ENCODE peak calls at places on chromosomes 6 and 20, in four cellular contexts. Y, D, K and R are unnamed samples.

GRCh38 chr20:44901972-44902371 is 7.9 kb upstream of the PABPC1L start:
- DNase-seq in Y (peak; percentile 42), D (no peak), K (no peak), R (no peak)

GRCh38 chr6:53986165-53986720 is 125.0 kb upstream of the MLIP start:
- DNase-seq in Y (peak; percentile 62), D (no peak), K (peak; percentile 60), R (peak; percentile 72)

GRCh38 chr6:90537723-90538407 is 49.0 kb downstream of the MAP3K7 start:
- DNase-seq in Y (peak; percentile 71), D (no peak), K (no peak), R (peak; percentile 57)

GRCh38 chr20:25865715-25866656 is 169.3 kb upstream of the ZNF337 start:
- DNase-seq in Y (peak; percentile 70), D (peak; percentile 91), K (peak; percentile 90), R (peak; percentile 68)

GRCh38 chr6:122651031-122651430 is 40.8 kb downstream of the PKIB start:
- DNase-seq in Y (no peak), D (no peak), K (no peak), R (peak; percentile 64)

GRCh38 chr6:21258665-21259064 is 334.9 kb upstream of the SOX4 start:
- DNase-seq in Y (no peak), D (no peak), K (no peak), R (no peak)

GRCh38 chr20:32893878-32894483 is 35.3 kb downstream of the EFCAB8 start:
- DNase-seq in Y (no peak), D (no peak), K (peak; percentile 75), R (peak; percentile 20)

GRCh38 chr6:43949451-43950110 is 177.7 kb downstream of the MRPL14 start:
- DNase-seq in Y (peak; percentile 65), D (no peak), K (no peak), R (no peak)

GRCh38 chr6:144148891-144149290 is 1.4 kb upstream of the STX11 start:
- DNase-seq in Y (peak; percentile 42), D (no peak), K (no peak), R (no peak)

GRCh38 chr6:116564921-116565872 is 6.1 kb upstream of the RWDD1 start:
- DNase-seq in Y (peak; percentile 34), D (peak; percentile 67), K (no peak), R (no peak)

GRCh38 chr6:142702501-142703460 is 242.2 kb downstream of the HIVEP2 start:
- DNase-seq in Y (no peak), D (peak; percentile 70), K (peak; percentile 17), R (no peak)

GRCh38 chr6:152293404-152293803 is 343.8 kb downstream of the SYNE1 start:
- DNase-seq in Y (no peak), D (no peak), K (no peak), R (no peak)

GRCh38 chr20:4813076-4813838 is 91.5 kb downstream of the PRND start:
- DNase-seq in Y (no peak), D (no peak), K (no peak), R (no peak)

DNA sequence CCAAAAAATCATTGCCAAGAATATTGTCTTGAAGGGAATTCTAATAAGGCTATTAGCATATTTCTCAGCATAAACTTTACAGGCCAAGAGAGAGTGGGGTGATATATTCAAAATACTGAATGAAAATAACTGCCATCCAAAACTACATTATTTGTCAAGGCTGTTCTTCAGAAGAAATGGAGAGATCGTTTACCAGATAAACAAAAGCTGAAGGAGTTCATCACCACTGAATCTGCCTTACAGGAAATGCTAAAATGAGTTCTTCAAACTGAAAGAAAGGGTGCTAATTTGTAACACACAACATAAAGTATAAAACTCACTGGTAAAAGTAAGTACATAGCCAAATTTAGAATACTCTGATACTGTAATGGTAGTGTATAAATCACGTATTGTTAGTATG is 517.0 kb downstream of the TENT5A start:
- DNase-seq in Y (no peak), D (no peak), K (no peak), R (no peak)
- H3K4me3 ChIP-seq in Y (no peak overlapping the region), D (no peak overlapping the region), K (no peak overlapping the region), R (no peak overlapping the region)

DNA sequence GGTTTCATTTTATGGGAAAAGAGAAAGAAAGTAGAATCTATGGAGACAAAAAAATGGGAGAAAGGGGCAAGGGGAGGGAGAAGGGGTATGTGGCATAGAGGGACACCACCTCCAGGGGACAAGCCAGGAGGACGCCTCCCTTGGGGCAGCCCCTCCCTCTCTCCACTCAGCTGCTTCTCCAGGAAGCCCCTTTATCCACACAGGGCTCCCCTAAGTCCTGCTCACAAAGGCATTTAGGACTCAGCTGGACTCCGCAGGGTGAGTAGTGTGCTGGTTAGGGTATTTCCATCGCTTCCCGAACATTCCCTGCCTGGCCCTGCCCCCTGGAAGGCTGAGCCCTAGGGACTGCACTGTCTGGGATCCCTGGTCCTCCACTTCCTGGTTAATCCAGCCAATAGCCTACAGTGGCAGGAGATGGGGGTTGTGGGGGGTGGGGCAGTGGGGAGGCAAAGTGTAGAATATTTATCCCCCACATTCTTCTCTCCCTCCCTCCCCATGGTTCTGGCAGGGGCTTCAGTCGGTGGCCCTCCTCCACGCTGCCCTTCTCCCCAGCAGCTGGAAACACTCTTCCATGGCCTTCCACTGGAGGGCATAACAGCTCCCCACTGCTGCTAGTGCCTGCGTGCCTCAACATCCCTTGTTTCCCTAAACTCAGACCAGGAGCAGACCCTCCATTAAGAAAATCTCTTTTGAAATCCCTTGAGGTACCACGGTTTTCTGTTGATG is 84.8 kb downstream of the SNX5 start:
- DNase-seq in Y (no peak), D (no peak), K (no peak), R (no peak)
- TF ChIP-seq CTCF in Y (no peak), D (no peak), K (peak; percentile 9), R (peak; percentile 18)

GRCh38 chr6:15330174-15330934 is 84.5 kb downstream of the JARID2 start:
- DNase-seq in Y (peak; percentile 47), D (no peak), K (no peak), R (no peak)

GRCh38 chr6:15331629-15332241 is 85.9 kb downstream of the JARID2 start:
- DNase-seq in Y (no peak), D (no peak), K (no peak), R (no peak)

GRCh38 chr6:15327271-15327670 is 81.4 kb downstream of the JARID2 start:
- DNase-seq in Y (no peak), D (no peak), K (peak; percentile 22), R (no peak)

GRCh38 chr6:15331143-15331542 is 85.3 kb downstream of the JARID2 start:
- DNase-seq in Y (no peak), D (no peak), K (no peak), R (peak; percentile 70)

GRCh38 chr6:15329154-15329781 is 83.4 kb downstream of the JARID2 start:
- DNase-seq in Y (peak; percentile 95), D (no peak), K (peak; percentile 62), R (peak; percentile 97)
- H3K4me3 ChIP-seq in Y (no peak overlapping the region), D (no peak overlapping the region), K (no peak overlapping the region), R (no peak overlapping the region)

GRCh38 chr6:156410649-156411048 is 366.5 kb upstream of the ARID1B start:
- DNase-seq in Y (no peak), D (no peak), K (no peak), R (no peak)
- TF ChIP-seq CTCF in Y (no peak), D (peak; percentile 29), K (peak; percentile 31), R (peak; percentile 36)

DNA sequence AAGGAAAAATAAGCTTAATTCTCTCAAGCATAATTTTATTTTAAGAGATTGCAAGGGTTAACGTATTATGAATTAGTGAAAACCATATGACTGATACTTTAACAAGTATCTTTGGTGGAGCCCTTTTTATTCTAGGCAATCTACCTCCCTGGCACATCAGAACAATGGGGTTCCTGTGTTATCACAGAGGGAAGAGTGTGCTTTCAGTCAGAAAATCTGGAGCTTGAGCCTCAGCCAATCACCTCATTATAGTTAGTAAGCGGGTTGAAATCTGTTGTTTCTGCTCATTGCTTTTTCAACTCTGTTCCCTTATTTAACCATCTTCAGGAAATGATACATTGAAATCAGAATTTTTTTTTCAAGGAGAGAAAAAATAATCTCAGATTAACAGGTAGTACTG is 391 bp downstream of the ADGRF1 start:
- DNase-seq in Y (no peak), D (no peak), K (peak; percentile 15), R (no peak)
- H3K4me3 ChIP-seq in Y (no peak overlapping the region), D (peak overlapping the region; percentile 12), K (no peak overlapping the region), R (no peak overlapping the region)

GRCh38 chr20:38725959-38726848 is 1.9 kb downstream of the SLC32A1 start:
- DNase-seq in Y (peak; percentile 8), D (no peak), K (peak; percentile 95), R (peak; percentile 39)
- TF ChIP-seq CTCF in Y (peak; percentile 32), D (peak; percentile 9), K (peak; percentile 80), R (peak; percentile 56)

DNA sequence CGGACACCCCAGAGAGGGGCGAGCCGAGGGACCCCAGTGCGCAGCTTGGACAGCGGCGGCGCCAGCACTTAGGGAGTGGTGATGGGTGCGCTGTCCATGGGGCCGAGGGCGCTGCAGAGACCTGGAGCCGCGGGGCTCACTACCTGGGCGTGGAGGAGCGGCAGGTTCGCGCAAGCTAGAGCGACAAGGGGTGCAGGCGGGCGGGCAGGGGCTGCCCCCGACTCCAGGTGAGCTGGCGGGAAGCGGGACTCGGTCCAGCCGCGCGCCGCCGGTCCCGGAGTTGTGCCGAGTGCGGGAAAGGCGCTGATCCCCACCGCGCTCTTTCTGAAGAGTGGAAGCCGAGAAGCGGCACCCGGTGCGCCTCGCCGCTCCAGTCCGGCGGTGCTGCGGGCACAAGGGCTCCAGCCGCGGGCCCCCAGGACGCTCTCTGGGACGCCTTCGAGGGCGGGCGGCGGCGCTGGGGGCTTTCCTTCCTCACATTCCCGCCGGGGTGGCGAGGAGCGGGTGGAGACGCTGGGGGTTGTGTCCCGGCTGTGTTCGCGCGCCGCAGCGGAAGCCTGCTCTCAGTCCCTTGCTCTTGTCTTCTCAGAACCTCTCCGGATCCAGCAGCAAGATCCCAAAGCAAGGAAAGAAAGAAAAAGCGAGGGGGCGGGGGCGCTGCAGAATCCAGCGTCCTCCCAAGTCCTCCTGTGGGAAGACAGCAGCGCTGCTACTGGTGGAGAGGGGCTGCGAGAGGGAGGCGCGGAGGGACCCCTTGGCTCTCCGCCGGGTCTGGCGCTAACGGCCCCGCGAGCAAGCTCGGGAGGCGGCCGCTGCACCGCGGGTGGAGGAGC is at the start of gene B3GAT2:
- DNase-seq in Y (peak; percentile 21), D (peak; percentile 67), K (peak; percentile 79), R (peak; percentile 17)
- H3K4me3 ChIP-seq in Y (peak within 1 kb of the TSS; percentile 49), D (peak within 1 kb of the TSS; percentile 53), K (peak within 1 kb of the TSS; percentile 78), R (peak within 1 kb of the TSS; percentile 40)